ENCODE peak calls at places on chromosomes 6 and 20, in four cellular contexts. T is vagina; Y is naive thymus-derived CD4-positive, alpha-beta T cell; J is CD4-positive, alpha-beta T cell. F is an unnamed sample.

GRCh38 chr6:119121367-119121766 is 42.9 kb upstream of the FAM184A start:
- DNase-seq in T (no peak), Y (no peak), J (no peak), F (no peak)

GRCh38 chr6:11851405-11851804 is 72.8 kb upstream of the ADTRP start:
- DNase-seq in T (no peak), Y (no peak), J (no peak), F (no peak)

GRCh38 chr6:89840538-89840937 is 10.9 kb downstream of the CASP8AP2 start:
- DNase-seq in T (no peak), Y (no peak), J (no peak), F (no peak)

GRCh38 chr6:5150676-5151075 is 65.5 kb downstream of the PPP1R3G start:
- DNase-seq in T (no peak), Y (no peak), J (no peak), F (no peak)

GRCh38 chr6:113829702-113830058 is 27.5 kb upstream of the MARCKS start:
- DNase-seq in T (no peak), Y (no peak), J (no peak), F (no peak)

GRCh38 chr20:1652104-1652503 is 5.5 kb downstream of the SIRPG start:
- DNase-seq in T (no peak), Y (no peak), J (no peak), F (peak; percentile 56)

GRCh38 chr6:95802978-95803377 is 212.8 kb upstream of the FUT9 start:
- DNase-seq in T (no peak), Y (no peak), J (no peak), F (no peak)

GRCh38 chr20:30816182-30816645 is 441.2 kb upstream of the DEFB115 start:
- DNase-seq in T (no peak), Y (no peak), J (no peak), F (no peak)

GRCh38 chr20:44861547-44862006 is 23.9 kb upstream of the YWHAB start:
- DNase-seq in T (no peak), Y (no peak), J (no peak), F (no peak)

GRCh38 chr6:54198134-54198533 is 86.9 kb downstream of the MLIP start:
- DNase-seq in T (no peak), Y (no peak), J (no peak), F (no peak)

GRCh38 chr6:33198159-33198852 is 2.2 kb downstream of the RXRB start:
- DNase-seq in T (no peak), Y (no peak), J (no peak), F (no peak)

GRCh38 chr6:130927305-130927704 is 100.1 kb downstream of the SMLR1 start:
- DNase-seq in T (no peak), Y (no peak), J (no peak), F (no peak)

GRCh38 chr6:3294921-3295871 is 36.4 kb downstream of the PSMG4 start:
- DNase-seq in T (no peak), Y (no peak), J (no peak), F (no peak)

GRCh38 chr6:160239929-160240690 is 18.5 kb downstream of the SLC22A2 start:
- DNase-seq in T (no peak), Y (no peak), J (no peak), F (no peak)

GRCh38 chr20:22716824-22717351 is 132.5 kb upstream of the FOXA2 start:
- DNase-seq in T (no peak), Y (no peak), J (no peak), F (peak; percentile 58)

GRCh38 chr6:22880686-22881433 is 311.5 kb downstream of the HDGFL1 start:
- DNase-seq in T (no peak), Y (no peak), J (no peak), F (no peak)

GRCh38 chr6:154500769-154501171 is 9.7 kb downstream of the CNKSR3 start:
- DNase-seq in T (no peak), Y (no peak), J (no peak), F (no peak)

GRCh38 chr20:23920408-23920780 is 40.8 kb upstream of the CST5 start:
- DNase-seq in T (no peak), Y (no peak), J (no peak), F (no peak)

GRCh38 chr6:157278171-157278570 is 45.1 kb downstream of the TMEM242 start:
- DNase-seq in T (no peak), Y (no peak), J (no peak), F (no peak)

GRCh38 chr20:58551631-58552030 is 36.4 kb upstream of the APCDD1L start:
- DNase-seq in T (peak; percentile 34), Y (no peak), J (no peak), F (no peak)

GRCh38 chr6:30480536-30481156 is 8.7 kb upstream of the HLA-E start:
- DNase-seq in T (no peak), Y (no peak), J (peak; percentile 56), F (peak; percentile 53)

GRCh38 chr20:19849341-19850189 is 91.5 kb downstream of the RIN2 start:
- DNase-seq in T (no peak), Y (no peak), J (no peak), F (no peak)

GRCh38 chr20:2204021-2204420 is 91.8 kb upstream of the TGM3 start:
- DNase-seq in T (no peak), Y (no peak), J (no peak), F (no peak)

GRCh38 chr6:129679250-129679649 is 30.7 kb downstream of the ARHGAP18 start:
- DNase-seq in T (no peak), Y (no peak), J (no peak), F (no peak)

GRCh38 chr20:38645980-38646858 is 44.6 kb downstream of the ARHGAP40 start:
- DNase-seq in T (no peak), Y (peak; percentile 97), J (peak; percentile 90), F (peak; percentile 89)

GRCh38 chr20:35055445-35056276 is 36.9 kb downstream of the TRPC4AP start:
- DNase-seq in T (no peak), Y (no peak), J (no peak), F (no peak)

GRCh38 chr6:123454448-123454847 is 182.3 kb downstream of the TRDN start:
- DNase-seq in T (no peak), Y (no peak), J (no peak), F (no peak)
- H3K27me3 ChIP-seq in T (no peaks in the 10 kb centered on the region), Y (no peaks in the 10 kb centered on the region), J (no peaks in the 10 kb centered on the region), F (no peaks in the 10 kb centered on the region)

DNA sequence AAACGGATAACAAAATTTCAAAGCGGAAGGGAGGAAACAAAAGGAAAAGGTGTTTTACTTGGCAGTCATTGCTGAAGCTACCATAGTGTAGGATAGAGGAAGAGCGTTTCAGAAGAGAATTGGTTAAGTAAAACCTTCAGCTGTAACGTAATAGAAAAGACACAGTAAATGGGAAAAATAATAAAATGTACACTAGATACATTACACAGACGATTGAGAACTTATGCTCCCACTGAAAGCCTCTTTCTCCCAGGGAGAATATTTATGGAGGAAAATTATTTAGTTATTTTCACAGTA is 90.8 kb upstream of the PRDM1 start:
- DNase-seq in T (no peak), Y (no peak), J (no peak), F (no peak)
- H3K27me3 ChIP-seq in T (no peaks in the 10 kb centered on the region), Y (peaks cover 32% of the 10 kb centered on the region), J (peaks cover 53% of the 10 kb centered on the region), F (peaks cover 4% of the 10 kb centered on the region)

GRCh38 chr6:39902786-39903465 is 31.3 kb downstream of the MOCS1 start:
- DNase-seq in T (no peak), Y (no peak), J (no peak), F (no peak)
- H3K27me3 ChIP-seq in T (no peaks in the 10 kb centered on the region), Y (no peaks in the 10 kb centered on the region), J (no peaks in the 10 kb centered on the region), F (no peaks in the 10 kb centered on the region)

GRCh38 chr20:9507544-9508239 is 6.7 kb upstream of the LAMP5 start:
- DNase-seq in T (no peak), Y (no peak), J (no peak), F (no peak)

GRCh38 chr20:9514072-9514460 is 324 bp upstream of the LAMP5 start:
- DNase-seq in T (no peak), Y (no peak), J (no peak), F (no peak)

GRCh38 chr20:9508240-9508661 is 6.1 kb upstream of the LAMP5 start:
- DNase-seq in T (no peak), Y (no peak), J (no peak), F (no peak)

GRCh38 chr20:9508696-9509178 is 5.7 kb upstream of the LAMP5 start:
- DNase-seq in T (no peak), Y (no peak), J (no peak), F (no peak)

DNA sequence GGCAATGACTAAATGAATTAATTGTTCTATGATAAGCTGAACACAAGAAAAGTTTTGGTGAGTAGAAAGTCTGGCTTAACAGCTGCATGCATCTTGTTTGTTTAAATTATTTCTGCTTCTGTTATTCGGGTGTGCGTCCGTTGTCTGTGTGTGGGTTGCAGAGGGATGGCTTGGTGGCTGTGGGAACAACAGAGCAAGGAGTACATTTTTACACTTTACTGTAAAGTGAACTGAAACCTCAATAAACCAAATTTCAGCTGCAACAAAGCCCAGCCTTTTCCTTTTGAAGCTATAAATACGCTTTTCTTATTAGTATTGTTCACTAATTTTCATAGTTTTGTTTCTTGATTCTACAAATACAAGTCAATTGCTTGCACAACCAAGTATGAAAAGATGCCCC is 3.5 kb upstream of the LAMP5 start:
- DNase-seq in T (no peak), Y (no peak), J (no peak), F (no peak)
- H3K27me3 ChIP-seq in T (no peaks in the 10 kb centered on the region), Y (no peaks in the 10 kb centered on the region), J (peaks cover 76% of the 10 kb centered on the region), F (peaks cover 6% of the 10 kb centered on the region)

DNA sequence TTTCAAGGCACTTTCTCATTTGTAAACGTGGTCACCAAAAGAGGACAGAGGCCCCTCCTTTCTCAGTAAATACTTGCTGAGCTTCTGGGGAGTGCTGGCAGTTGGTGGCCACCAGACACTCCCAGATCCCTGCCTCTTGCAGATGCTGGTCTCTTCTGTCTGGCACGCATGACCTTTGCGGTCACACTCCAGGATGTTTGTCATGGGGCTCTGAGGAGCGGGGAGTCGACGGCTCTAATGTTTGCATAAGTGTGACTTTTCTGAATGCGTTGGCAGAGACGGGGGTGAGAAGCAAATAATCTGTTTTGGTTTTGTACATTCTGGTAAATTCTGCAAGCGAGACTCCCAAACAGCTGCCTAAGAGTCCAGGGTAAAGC is 101.2 kb downstream of the YTHDF1 start:
- DNase-seq in T (no peak), Y (no peak), J (no peak), F (no peak)
- H3K27me3 ChIP-seq in T (no peaks in the 10 kb centered on the region), Y (peaks cover 3% of the 10 kb centered on the region), J (peaks cover 30% of the 10 kb centered on the region), F (no peaks in the 10 kb centered on the region)

DNA sequence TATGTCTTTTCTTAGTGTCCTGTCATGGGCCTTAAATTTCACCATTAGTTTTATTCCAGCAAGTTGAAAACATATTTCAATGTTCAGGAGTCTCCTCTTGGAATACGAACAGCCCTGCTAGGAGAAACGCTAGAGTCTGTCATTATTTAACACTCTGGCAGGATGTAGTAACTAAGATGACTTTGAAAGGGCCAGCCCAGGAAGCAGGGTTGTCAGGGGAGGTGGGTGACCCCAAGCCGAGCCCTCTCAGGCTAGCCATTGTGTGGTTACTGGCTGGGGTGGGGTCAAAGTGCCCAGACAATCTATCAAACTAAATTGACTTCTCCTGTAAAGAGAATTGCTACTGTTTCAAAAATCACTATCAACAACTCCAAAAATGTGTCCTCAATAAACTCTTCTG is 67.8 kb downstream of the LY86 start:
- DNase-seq in T (no peak), Y (no peak), J (no peak), F (peak; percentile 33)
- H3K27me3 ChIP-seq in T (no peaks in the 10 kb centered on the region), Y (no peaks in the 10 kb centered on the region), J (no peaks in the 10 kb centered on the region), F (no peaks in the 10 kb centered on the region)